ENCODE peak calls at places on chromosome 12, in five cellular contexts. One of them, this sample, is unnamed.
A peak's percentile ranks its signal among the peaks of the same experiment; 100 is the strongest.

GRCh38 chr12:57781241-57781640 is 1.3 kb upstream of the TSFM start:
- DNase-seq in ovary: no peak
- DNase-seq in tibial nerve: no peak
- DNase-seq in breast epithelium: no peak
- DNase-seq in CD8-positive, alpha-beta T cell: no peak
- DNase-seq in this sample: no peak

GRCh38 chr12:2792670-2793500 is 1.9 kb upstream of the FKBP4 start:
- DNase-seq in ovary: no peak
- DNase-seq in tibial nerve: no peak
- DNase-seq in breast epithelium: no peak
- DNase-seq in CD8-positive, alpha-beta T cell: no peak
- DNase-seq in this sample: no peak

GRCh38 chr12:125142601-125143000 is 77.4 kb downstream of the AACS start:
- DNase-seq in ovary: no peak
- DNase-seq in tibial nerve: no peak
- DNase-seq in breast epithelium: no peak
- DNase-seq in CD8-positive, alpha-beta T cell: no peak
- DNase-seq in this sample: no peak

GRCh38 chr12:22880331-22880730 is 255.4 kb downstream of the ETNK1 start:
- DNase-seq in ovary: no peak
- DNase-seq in tibial nerve: no peak
- DNase-seq in breast epithelium: no peak
- DNase-seq in CD8-positive, alpha-beta T cell: no peak
- DNase-seq in this sample: no peak

GRCh38 chr12:96427269-96427729 is 27.1 kb upstream of the CDK17 start:
- DNase-seq in ovary: peak; percentile 34
- DNase-seq in tibial nerve: peak; percentile 47
- DNase-seq in breast epithelium: peak; percentile 35
- DNase-seq in CD8-positive, alpha-beta T cell: no peak
- DNase-seq in this sample: peak; percentile 20

GRCh38 chr12:108468149-108468968 is 46.7 kb upstream of the FICD start:
- DNase-seq in ovary: no peak
- DNase-seq in tibial nerve: peak; percentile 35
- DNase-seq in breast epithelium: no peak
- DNase-seq in CD8-positive, alpha-beta T cell: peak; percentile 7
- DNase-seq in this sample: no peak

GRCh38 chr12:121033625-121034349 is 5.3 kb downstream of the OASL start:
- DNase-seq in ovary: no peak
- DNase-seq in tibial nerve: no peak
- DNase-seq in breast epithelium: no peak
- DNase-seq in CD8-positive, alpha-beta T cell: peak; percentile 51
- DNase-seq in this sample: no peak

GRCh38 chr12:116722245-116722644 is 15.6 kb downstream of the SPRING1 start:
- DNase-seq in ovary: no peak
- DNase-seq in tibial nerve: no peak
- DNase-seq in breast epithelium: no peak
- DNase-seq in CD8-positive, alpha-beta T cell: no peak
- DNase-seq in this sample: no peak

GRCh38 chr12:89098390-89099102 is 253.8 kb downstream of the DUSP6 start:
- DNase-seq in ovary: peak; percentile 27
- DNase-seq in tibial nerve: no peak
- DNase-seq in breast epithelium: no peak
- DNase-seq in CD8-positive, alpha-beta T cell: no peak
- DNase-seq in this sample: no peak

GRCh38 chr12:58728397-58728796 is 191.9 kb downstream of the LRIG3 start:
- DNase-seq in ovary: no peak
- DNase-seq in tibial nerve: no peak
- DNase-seq in breast epithelium: no peak
- DNase-seq in CD8-positive, alpha-beta T cell: no peak
- DNase-seq in this sample: no peak

GRCh38 chr12:89261982-89262381 is 90.3 kb downstream of the DUSP6 start:
- DNase-seq in ovary: no peak
- DNase-seq in tibial nerve: no peak
- DNase-seq in breast epithelium: no peak
- DNase-seq in CD8-positive, alpha-beta T cell: no peak
- DNase-seq in this sample: no peak

DNA sequence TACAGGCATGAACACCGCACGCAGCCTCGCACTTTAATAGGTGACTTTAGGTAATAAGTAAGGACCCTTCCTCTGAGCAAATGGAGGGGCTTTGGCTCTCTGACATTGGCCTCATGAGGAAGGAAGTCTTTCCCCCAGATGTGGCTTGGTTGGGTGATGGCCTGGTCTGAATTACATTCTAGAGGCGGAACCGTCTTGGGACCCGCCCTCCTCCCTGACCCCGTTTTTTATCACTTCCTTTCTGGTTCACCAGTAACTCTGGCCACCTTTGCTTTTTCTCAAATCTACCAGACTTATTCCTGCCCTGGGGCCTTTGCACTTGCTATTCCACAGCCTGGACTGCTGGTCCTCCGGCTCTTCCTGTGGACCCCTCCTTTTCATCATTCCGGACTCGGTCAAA is 13.4 kb downstream of the ALDH2 start:
- DNase-seq in ovary: no peak
- DNase-seq in tibial nerve: no peak
- DNase-seq in breast epithelium: no peak
- DNase-seq in CD8-positive, alpha-beta T cell: no peak
- DNase-seq in this sample: no peak
- H3K27ac ChIP-seq in ovary: no peak overlapping the region
- H3K27ac ChIP-seq in tibial nerve: peak overlapping the region; percentile 34
- H3K27ac ChIP-seq in breast epithelium: no peak overlapping the region
- H3K27ac ChIP-seq in CD8-positive, alpha-beta T cell: no peak overlapping the region
- H3K27ac ChIP-seq in this sample: no peak overlapping the region

GRCh38 chr12:69688496-69689427 is 10.3 kb downstream of the BEST3 start:
- DNase-seq in ovary: peak; percentile 41
- DNase-seq in tibial nerve: peak; percentile 10
- DNase-seq in breast epithelium: peak; percentile 71
- DNase-seq in CD8-positive, alpha-beta T cell: peak; percentile 7
- DNase-seq in this sample: peak; percentile 53

GRCh38 chr12:69687390-69687789 is 11.7 kb downstream of the BEST3 start:
- DNase-seq in ovary: no peak
- DNase-seq in tibial nerve: no peak
- DNase-seq in breast epithelium: no peak
- DNase-seq in CD8-positive, alpha-beta T cell: no peak
- DNase-seq in this sample: no peak

GRCh38 chr12:69686731-69687130 is 12.4 kb downstream of the BEST3 start:
- DNase-seq in ovary: no peak
- DNase-seq in tibial nerve: no peak
- DNase-seq in breast epithelium: no peak
- DNase-seq in CD8-positive, alpha-beta T cell: no peak
- DNase-seq in this sample: no peak

GRCh38 chr12:69689638-69690037 is 9.5 kb downstream of the BEST3 start:
- DNase-seq in ovary: no peak
- DNase-seq in tibial nerve: no peak
- DNase-seq in breast epithelium: no peak
- DNase-seq in CD8-positive, alpha-beta T cell: no peak
- DNase-seq in this sample: no peak

DNA sequence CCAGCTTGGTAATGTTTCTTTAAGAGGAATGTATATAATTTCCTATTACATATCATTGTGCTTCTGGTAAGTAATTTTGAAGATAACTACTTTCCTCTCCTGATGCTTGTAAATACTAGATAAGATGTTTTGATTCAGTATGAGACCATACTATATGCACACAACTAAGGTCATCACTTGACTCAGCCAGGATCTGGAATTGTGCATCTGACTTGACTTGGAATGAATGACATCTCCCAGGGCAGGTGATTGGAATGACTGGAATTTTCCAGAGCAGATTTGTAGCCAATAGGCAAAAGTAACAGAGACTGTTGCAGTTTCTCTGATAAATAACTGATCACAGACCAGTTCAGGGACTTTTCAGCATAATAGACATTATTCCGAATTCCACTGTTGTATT is 11.1 kb downstream of the BEST3 start:
- DNase-seq in ovary: no peak
- DNase-seq in tibial nerve: no peak
- DNase-seq in breast epithelium: no peak
- DNase-seq in CD8-positive, alpha-beta T cell: no peak
- DNase-seq in this sample: no peak
- H3K4me1 ChIP-seq in ovary: no peaks in the 10 kb centered on the region
- H3K4me1 ChIP-seq in tibial nerve: no peaks in the 10 kb centered on the region
- H3K4me1 ChIP-seq in breast epithelium: no peaks in the 10 kb centered on the region
- H3K4me1 ChIP-seq in CD8-positive, alpha-beta T cell: no peaks in the 10 kb centered on the region
- H3K4me1 ChIP-seq in this sample: peaks cover 9% of the 10 kb centered on the region

DNA sequence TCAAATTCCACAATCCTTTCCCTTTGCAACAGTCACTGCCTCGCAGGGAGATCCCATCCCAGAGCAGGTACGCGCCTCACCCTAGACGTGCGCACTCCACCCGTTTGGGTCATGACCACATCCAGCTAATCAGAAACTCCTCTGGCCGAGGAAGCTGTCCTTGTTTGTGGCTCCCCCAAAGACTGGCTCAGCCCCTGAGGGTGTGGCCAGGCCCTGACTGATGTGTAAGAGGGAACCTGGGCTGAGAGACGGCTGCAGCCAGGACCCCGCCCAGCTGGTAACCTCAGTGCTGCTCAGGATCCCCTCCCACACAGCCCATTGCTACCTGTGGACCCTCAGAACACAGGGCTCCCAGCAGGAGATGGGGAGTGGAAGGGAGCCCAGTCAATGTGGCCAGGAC is 183.2 kb upstream of the SFSWAP start:
- DNase-seq in ovary: no peak
- DNase-seq in tibial nerve: no peak
- DNase-seq in breast epithelium: no peak
- DNase-seq in CD8-positive, alpha-beta T cell: no peak
- DNase-seq in this sample: no peak
- H3K9me3 ChIP-seq in ovary: no peaks in the 10 kb centered on the region
- H3K9me3 ChIP-seq in tibial nerve: no peaks in the 10 kb centered on the region
- H3K9me3 ChIP-seq in breast epithelium: no peaks in the 10 kb centered on the region
- H3K9me3 ChIP-seq in CD8-positive, alpha-beta T cell: no peaks in the 10 kb centered on the region
- H3K9me3 ChIP-seq in this sample: no peaks in the 10 kb centered on the region

GRCh38 chr12:31572900-31573299 is 18.0 kb downstream of the DENND5B start:
- DNase-seq in ovary: no peak
- DNase-seq in tibial nerve: no peak
- DNase-seq in breast epithelium: no peak
- DNase-seq in CD8-positive, alpha-beta T cell: no peak
- DNase-seq in this sample: no peak
- H3K27ac ChIP-seq in ovary: no peak overlapping the region
- H3K27ac ChIP-seq in tibial nerve: no peak overlapping the region
- H3K27ac ChIP-seq in breast epithelium: no peak overlapping the region
- H3K27ac ChIP-seq in CD8-positive, alpha-beta T cell: no peak overlapping the region
- H3K27ac ChIP-seq in this sample: no peak overlapping the region

GRCh38 chr12:109737631-109738030 is 24.0 kb downstream of the FAM222A start:
- DNase-seq in ovary: no peak
- DNase-seq in tibial nerve: no peak
- DNase-seq in breast epithelium: no peak
- DNase-seq in CD8-positive, alpha-beta T cell: no peak
- DNase-seq in this sample: no peak
- H3K4me1 ChIP-seq in ovary: peaks cover 2% of the 10 kb centered on the region
- H3K4me1 ChIP-seq in tibial nerve: no peaks in the 10 kb centered on the region
- H3K4me1 ChIP-seq in breast epithelium: no peaks in the 10 kb centered on the region
- H3K4me1 ChIP-seq in CD8-positive, alpha-beta T cell: no peaks in the 10 kb centered on the region
- H3K4me1 ChIP-seq in this sample: no peaks in the 10 kb centered on the region

GRCh38 chr12:38139456-38139855 is 177.1 kb upstream of the ALG10B start:
- DNase-seq in ovary: no peak
- DNase-seq in tibial nerve: no peak
- DNase-seq in breast epithelium: no peak
- DNase-seq in CD8-positive, alpha-beta T cell: no peak
- DNase-seq in this sample: no peak
- H3K9me3 ChIP-seq in ovary: no peaks in the 10 kb centered on the region
- H3K9me3 ChIP-seq in tibial nerve: no peaks in the 10 kb centered on the region
- H3K9me3 ChIP-seq in breast epithelium: no peaks in the 10 kb centered on the region
- H3K9me3 ChIP-seq in CD8-positive, alpha-beta T cell: no peaks in the 10 kb centered on the region
- H3K9me3 ChIP-seq in this sample: no peaks in the 10 kb centered on the region